ENCODE peak calls at places on chromosomes 3 and 15, in five cellular contexts. W, B, T, G and E are unnamed samples. For H3K4me1, the result is how much of the 10 kb centered on the place peaks cover.

GRCh38 chr3:40337136-40338108 is 27.9 kb downstream of the EIF1B start:
- DNase-seq in W (no peak), B (no peak), T (no peak), G (no peak), E (no peak)

GRCh38 chr15:91102546-91103330 is 2.7 kb downstream of the SV2B start:
- DNase-seq in W (no peak), B (no peak), T (no peak), G (no peak), E (no peak)

GRCh38 chr3:132723551-132723950 is 1.3 kb upstream of the NPHP3 start:
- DNase-seq in W (peak), B (no peak), T (no peak), G (no peak), E (no peak)

GRCh38 chr15:66997212-66997611 is 68.2 kb upstream of the SMAD3 start:
- DNase-seq in W (peak), B (no peak), T (no peak), G (no peak), E (no peak)

GRCh38 chr3:185504636-185505035 is 5.8 kb upstream of the TMEM41A start:
- DNase-seq in W (no peak), B (no peak), T (no peak), G (no peak), E (no peak)

GRCh38 chr3:88460369-88460768 is 310.6 kb downstream of the C3orf38 start:
- DNase-seq in W (no peak), B (no peak), T (no peak), G (no peak), E (no peak)

GRCh38 chr3:74561881-74562280 is 52.6 kb downstream of the CNTN3 start:
- DNase-seq in W (peak), B (no peak), T (no peak), G (no peak), E (no peak)

GRCh38 chr3:136898954-136899353 is 36.9 kb downstream of the NCK1 start:
- DNase-seq in W (peak), B (no peak), T (no peak), G (peak), E (no peak)

DNA sequence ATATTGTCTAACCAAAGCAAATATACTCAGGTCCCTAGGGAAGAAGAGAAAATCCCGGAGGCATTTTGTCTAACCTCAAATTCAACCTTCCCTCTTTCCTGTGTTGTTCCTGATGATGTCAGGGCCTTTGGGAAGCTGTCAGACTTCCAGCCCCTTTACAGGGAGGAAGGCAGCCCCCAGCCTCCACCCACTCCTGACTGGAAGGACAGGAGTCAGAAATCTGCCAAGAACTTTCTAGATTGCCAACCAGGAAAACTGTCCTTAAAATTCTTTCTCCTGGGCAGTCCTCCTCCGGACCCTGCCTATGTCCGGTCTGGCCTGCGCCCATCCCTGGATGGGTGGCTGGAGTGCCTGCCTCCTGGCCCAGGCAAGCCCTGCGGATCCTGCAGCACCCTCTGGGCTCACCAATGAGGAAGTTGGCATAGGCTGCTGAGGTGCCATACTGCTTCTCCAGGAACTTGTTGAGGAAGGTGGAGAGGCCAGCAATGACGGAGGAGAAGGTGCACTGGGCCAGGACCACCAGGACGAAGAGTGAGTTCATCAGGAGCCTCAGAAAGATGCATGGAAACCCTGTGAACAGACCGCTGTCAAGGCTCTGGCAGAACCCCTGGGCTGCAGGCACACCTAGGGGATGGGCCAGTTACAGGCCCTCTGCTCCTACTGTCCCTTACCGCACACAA is 52.6 kb upstream of the RAB6B start:
- DNase-seq in W (no peak), B (no peak), T (peak), G (no peak), E (peak)
- H3K27ac ChIP-seq in W (no peak), B (no peak), T (peak), G (no peak), E (no peak)

GRCh38 chr3:43687499-43687811 is 3.3 kb upstream of the ABHD5 start:
- DNase-seq in W (no peak), B (no peak), T (no peak), G (no peak), E (no peak)

GRCh38 chr3:43689166-43689565 is 1.6 kb upstream of the ABHD5 start:
- DNase-seq in W (no peak), B (no peak), T (no peak), G (no peak), E (no peak)

GRCh38 chr3:43686700-43687498 is 3.8 kb upstream of the ABHD5 start:
- DNase-seq in W (no peak), B (no peak), T (no peak), G (no peak), E (no peak)

GRCh38 chr3:43689766-43690399 is 855 bp upstream of the ABHD5 start:
- DNase-seq in W (no peak), B (no peak), T (no peak), G (no peak), E (no peak)

GRCh38 chr3:43688245-43688650 is 2.5 kb upstream of the ABHD5 start:
- DNase-seq in W (no peak), B (no peak), T (no peak), G (no peak), E (no peak)
- H3K4me1 ChIP-seq in W (under half), B (under half), T (under half), G (under half), E (under half)

DNA sequence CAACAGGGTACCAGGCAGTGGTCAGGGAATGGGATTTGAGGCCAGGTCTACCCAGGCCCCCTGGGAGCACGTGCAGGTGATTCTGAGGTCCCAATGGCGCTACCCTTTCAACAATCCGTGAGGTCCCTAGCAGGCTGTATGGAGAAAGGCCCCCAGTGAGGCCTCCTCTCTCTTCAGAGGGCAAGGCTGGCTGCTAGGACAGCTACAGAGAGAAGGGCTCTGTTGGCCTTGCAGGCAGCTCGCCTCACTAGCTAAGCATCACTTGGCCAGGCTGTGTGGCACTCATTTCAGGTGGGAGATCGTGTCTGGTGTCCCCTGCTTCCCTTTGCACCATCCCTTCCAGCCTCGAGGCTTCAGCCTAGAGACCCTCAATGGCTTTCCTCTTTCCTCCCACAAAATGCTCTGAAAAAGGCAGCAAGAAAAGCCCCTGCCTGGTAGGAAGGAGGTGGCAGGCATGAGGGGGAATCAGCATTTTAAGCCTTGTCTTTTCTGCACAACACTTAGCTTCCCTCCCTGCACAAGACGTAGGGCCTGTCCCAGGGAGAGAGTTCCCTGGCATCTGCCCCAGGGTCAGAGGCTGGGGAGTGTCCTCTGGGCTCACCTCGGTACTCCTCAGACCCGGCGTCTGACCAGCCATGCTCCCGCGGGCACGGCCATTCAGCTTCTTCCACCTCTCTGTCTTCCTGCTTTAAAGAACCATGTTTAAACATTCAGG is 111.8 kb downstream of the ASB7 start:
- DNase-seq in W (no peak), B (no peak), T (peak), G (no peak), E (peak)
- H3K27ac ChIP-seq in W (no peak), B (no peak), T (no peak), G (no peak), E (peak)

DNA sequence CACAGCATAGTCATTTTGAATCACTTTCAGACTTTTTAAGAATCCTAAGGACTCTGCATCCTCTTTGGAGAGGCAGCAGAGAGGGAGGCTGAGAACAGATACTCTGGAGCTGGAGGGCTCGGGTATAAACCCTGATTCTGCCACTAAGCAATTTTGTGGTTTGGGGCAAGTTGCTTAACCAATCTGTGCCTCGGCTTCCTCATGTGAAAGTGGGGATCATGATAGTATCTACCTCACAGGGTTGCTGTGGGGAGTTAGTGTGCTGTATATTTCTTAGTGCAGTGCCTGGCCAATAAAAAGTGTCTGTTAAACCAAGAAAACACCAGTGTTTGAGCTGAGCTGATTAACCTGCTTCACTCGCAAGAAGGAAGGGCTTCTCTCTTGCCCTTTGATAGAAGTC is 34.0 kb downstream of the CTSH start:
- DNase-seq in W (no peak), B (no peak), T (no peak), G (no peak), E (no peak)
- H3K4me1 ChIP-seq in W (under half), B (under half), T (half or more), G (under half), E (under half)

GRCh38 chr3:125002834-125003368 is 52.9 kb downstream of the HEG1 start:
- DNase-seq in W (no peak), B (no peak), T (no peak), G (no peak), E (no peak)
- H3K27ac ChIP-seq in W (no peak), B (no peak), T (peak), G (peak), E (no peak)

GRCh38 chr15:41918506-41919126 is 24.8 kb upstream of the SPTBN5 start:
- DNase-seq in W (no peak), B (no peak), T (no peak), G (no peak), E (peak)
- H3K4me1 ChIP-seq in W (under half), B (under half), T (under half), G (under half), E (under half)

GRCh38 chr3:114644372-114644771 is 350.5 kb downstream of the TIGIT start:
- DNase-seq in W (peak), B (no peak), T (no peak), G (no peak), E (no peak)
- H3K27ac ChIP-seq in W (no peak), B (no peak), T (no peak), G (no peak), E (no peak)